ENCODE peak calls at places on chromosomes 4 and X, in seven cellular contexts. G, V, C, N, P, D and Y are unnamed samples.

GRCh38 chr4:7124643-7125442 is 57.0 kb upstream of the GRPEL1 start:
- DNase-seq in G (no peak), V (no peak), C (peak), N (no peak), P (peak), D (peak), Y (no peak)

GRCh38 chrX:16202943-16203342 is 35.7 kb downstream of the MAGEB17 start:
- DNase-seq in G (no peak), V (no peak), C (no peak), N (no peak), P (no peak), D (no peak), Y (no peak)

GRCh38 chr4:78561677-78562076 is 10.1 kb downstream of the ANXA3 start:
- DNase-seq in G (no peak), V (no peak), C (no peak), N (no peak), P (no peak), D (peak), Y (no peak)

GRCh38 chrX:40247848-40248622 is 150.3 kb upstream of the BCOR start:
- DNase-seq in G (no peak), V (no peak), C (no peak), N (no peak), P (no peak), D (no peak), Y (no peak)

GRCh38 chr4:150722908-150723362 is 141.0 kb downstream of the MAB21L2 start:
- DNase-seq in G (no peak), V (no peak), C (peak), N (no peak), P (no peak), D (peak), Y (no peak)

GRCh38 chr4:155696226-155696625 is 29.6 kb downstream of the GUCY1A1 start:
- DNase-seq in G (no peak), V (no peak), C (no peak), N (no peak), P (no peak), D (peak), Y (no peak)

GRCh38 chr4:104500452-104500851 is 5.8 kb upstream of the CXXC4 start:
- DNase-seq in G (no peak), V (no peak), C (no peak), N (no peak), P (no peak), D (no peak), Y (no peak)

GRCh38 chr4:53127365-53127764 is 238.5 kb downstream of the SCFD2 start:
- DNase-seq in G (no peak), V (no peak), C (no peak), N (no peak), P (no peak), D (no peak), Y (no peak)

GRCh38 chrX:147646949-147647717 is 264.6 kb upstream of the FMR1 start:
- DNase-seq in G (no peak), V (no peak), C (no peak), N (no peak), P (no peak), D (no peak), Y (no peak)

GRCh38 chr4:88158360-88159136 is at the start of gene ABCG2:
- DNase-seq in G (peak), V (no peak), C (peak), N (peak), P (peak), D (peak), Y (peak)

GRCh38 chr4:38188631-38189101 is 228.5 kb downstream of the PTTG2 start:
- DNase-seq in G (no peak), V (no peak), C (peak), N (no peak), P (no peak), D (peak), Y (no peak)

GRCh38 chrX:134695999-134696398 is 37.7 kb upstream of the PLAC1 start:
- DNase-seq in G (no peak), V (no peak), C (no peak), N (no peak), P (no peak), D (no peak), Y (no peak)

GRCh38 chrX:150360331-150360730 is 2.8 kb upstream of the MAMLD1 start:
- DNase-seq in G (no peak), V (no peak), C (no peak), N (no peak), P (no peak), D (no peak), Y (no peak)

GRCh38 chrX:15321447-15321846 is 6.0 kb upstream of the ASB11 start:
- DNase-seq in G (no peak), V (no peak), C (no peak), N (no peak), P (no peak), D (no peak), Y (no peak)